ENCODE peak calls at places on chromosomes 4 and X, in eight cellular contexts. X is HepG2, A is HCT116, Z is aorta, M is lower lobe of right lung, N is right cardiac atrium, U is lung, H is right lobe of liver. C is an unnamed sample. For H3K9me3, the result is how much of the 10 kb centered on the place peaks cover.

GRCh38 chr4:114519368-114519767 is 79.2 kb upstream of the UGT8 start:
- ATAC-seq in U (no peak), M (no peak), X (no peak), N (no peak), H (no peak), Z (no peak), A (no peak), C (no peak)

GRCh38 chrX:15814811-15815210 is 24.5 kb downstream of the ZRSR2 start:
- ATAC-seq in A (no peak), U (no peak), N (no peak), M (no peak), X (no peak), H (no peak), Z (no peak), C (no peak)

GRCh38 chrX:78822157-78822683 is 74.7 kb downstream of the LPAR4 start:
- ATAC-seq in X (no peak), U (no peak), A (no peak), M (no peak), N (no peak), H (no peak), Z (no peak), C (peak)

GRCh38 chr4:100190643-100191600 is 654 bp upstream of the DDIT4L start:
- ATAC-seq in Z (peak), M (peak), X (peak), U (peak), A (peak), N (peak), H (peak), C (peak)

GRCh38 chr4:168200685-168201084 is 108.3 kb downstream of the ANXA10 start:
- ATAC-seq in Z (no peak), U (no peak), A (no peak), X (peak), N (no peak), H (no peak), M (no peak), C (no peak)

GRCh38 chrX:37993857-37994619 is 12.3 kb upstream of the SYTL5 start:
- ATAC-seq in M (peak), U (no peak), N (no peak), A (no peak), X (no peak), Z (no peak), H (no peak), C (no peak)

GRCh38 chr4:45327544-45327943 is 601.2 kb upstream of the GNPDA2 start:
- ATAC-seq in M (peak), Z (no peak), H (no peak), U (no peak), A (no peak), N (no peak), X (no peak), C (no peak)

GRCh38 chr4:163621844-163622243 is 127.4 kb downstream of the TMA16 start:
- ATAC-seq in X (no peak), M (peak), A (no peak), Z (no peak), H (peak), U (no peak), N (no peak), C (no peak)

GRCh38 chr4:123163501-123163900 is 233.1 kb upstream of the SPRY1 start:
- ATAC-seq in M (no peak), H (no peak), N (no peak), U (peak), X (no peak), A (no peak), Z (no peak), C (no peak)

GRCh38 chr4:158811704-158812103 is 42.9 kb downstream of the FNIP2 start:
- ATAC-seq in U (no peak), M (peak), X (peak), H (peak), A (no peak), Z (no peak), N (peak), C (no peak)

GRCh38 chrX:40459576-40460158 is 121.1 kb upstream of the ATP6AP2 start:
- ATAC-seq in A (no peak), M (no peak), U (no peak), H (no peak), X (no peak), N (peak), Z (no peak), C (no peak)

GRCh38 chr4:76997454-76997853 is 47.9 kb downstream of the SEPTIN11 start:
- ATAC-seq in U (no peak), Z (no peak), H (no peak), A (no peak), X (no peak), N (no peak), M (no peak), C (no peak)

GRCh38 chr4:138982754-138983153 is 32.8 kb upstream of the NOCT start:
- ATAC-seq in H (no peak), A (peak), U (no peak), M (no peak), N (no peak), Z (no peak), X (no peak), C (no peak)

GRCh38 chr4:54032558-54033135 is 31.8 kb downstream of the CHIC2 start:
- ATAC-seq in M (no peak), U (no peak), Z (no peak), X (no peak), N (no peak), H (no peak), A (no peak), C (no peak)

GRCh38 chr4:26647523-26648224 is 63.8 kb downstream of the TBC1D19 start:
- ATAC-seq in Z (no peak), X (no peak), U (no peak), M (no peak), N (no peak), H (no peak), A (no peak), C (no peak)

GRCh38 chr4:183658362-183659028 is 490 bp downstream of the RWDD4 start:
- ATAC-seq in H (peak), A (peak), U (peak), Z (peak), N (peak), M (peak), X (peak), C (no peak)

GRCh38 chr4:152052431-152053057 is 291.7 kb upstream of the GATB start:
- ATAC-seq in Z (no peak), X (no peak), H (no peak), U (no peak), N (no peak), M (no peak), A (no peak), C (no peak)

GRCh38 chr4:25253072-25253447 is 19.2 kb downstream of the PI4K2B start:
- ATAC-seq in Z (no peak), N (no peak), H (peak), U (peak), X (no peak), A (no peak), M (peak), C (no peak)

GRCh38 chr4:108107729-108108382 is 60.9 kb downstream of the LEF1 start:
- ATAC-seq in X (no peak), N (no peak), A (no peak), M (no peak), Z (no peak), U (no peak), H (no peak), C (no peak)

GRCh38 chr4:7964459-7964858 is 24.8 kb upstream of the AFAP1 start:
- ATAC-seq in Z (no peak), H (no peak), N (no peak), U (no peak), X (no peak), M (no peak), A (peak), C (no peak)

GRCh38 chr4:176340871-176341685 is 21.3 kb downstream of the SPCS3 start:
- ATAC-seq in U (peak), M (peak), A (peak), H (peak), Z (peak), N (peak), X (peak), C (no peak)

GRCh38 chr4:128543726-128544125 is 256.1 kb upstream of the PGRMC2 start:
- ATAC-seq in M (no peak), N (no peak), U (no peak), H (no peak), A (no peak), Z (no peak), X (no peak), C (no peak)
- H3K9me3 ChIP-seq in M (under half), N (under half), U (under half), H (under half), A (under half), Z (under half), X (under half), C (under half)

GRCh38 chr4:42649870-42650269 is 7.0 kb downstream of the ATP8A1 start:
- ATAC-seq in N (no peak), U (no peak), A (no peak), X (peak), M (no peak), Z (no peak), H (no peak), C (no peak)
- H3K4me3 ChIP-seq in N (no peak), U (no peak), A (no peak), X (no peak), M (no peak), Z (no peak), H (no peak), C (no peak)

DNA sequence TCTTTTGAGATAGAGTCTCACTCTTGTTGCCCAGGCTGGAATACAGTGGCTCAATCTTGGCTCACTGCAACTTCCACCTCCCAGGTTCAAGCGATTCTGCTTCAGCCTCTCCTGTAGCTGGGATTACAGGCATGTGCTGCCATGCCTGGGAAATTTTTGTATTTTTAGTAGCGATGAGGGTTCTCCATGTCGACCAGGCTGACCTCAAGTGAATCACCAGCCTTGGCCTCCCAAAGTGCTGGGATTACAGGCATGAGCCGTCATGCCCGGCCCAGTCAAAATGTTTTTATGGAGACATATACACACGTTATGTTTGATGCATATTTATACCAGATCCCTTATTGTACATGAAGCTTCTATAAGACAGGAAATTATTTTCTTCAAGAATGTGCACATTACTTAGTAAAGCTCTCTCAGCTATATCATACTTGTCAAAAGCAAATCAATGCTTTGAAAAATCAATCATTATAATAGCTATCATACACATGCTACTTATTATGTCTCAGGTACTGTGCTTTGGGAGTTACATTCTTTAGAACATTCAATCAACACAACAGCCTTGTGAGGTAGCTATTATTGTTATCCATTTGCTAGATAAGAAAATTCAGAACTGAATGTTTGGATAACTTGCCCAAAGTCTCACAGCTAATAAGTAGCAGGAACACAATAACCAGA is 269.2 kb downstream of the FSTL5 start:
- ATAC-seq in X (no peak), H (no peak), A (no peak), Z (no peak), U (no peak), M (no peak), N (no peak), C (no peak)
- H3K9me3 ChIP-seq in X (under half), H (under half), A (under half), Z (under half), U (under half), M (under half), N (under half), C (under half)

GRCh38 chr4:177964693-177965168 is 522.5 kb upstream of the AGA start:
- ATAC-seq in X (no peak), Z (no peak), U (no peak), A (no peak), M (no peak), H (no peak), N (no peak), C (no peak)

GRCh38 chr4:177961709-177962380 is 519.6 kb upstream of the AGA start:
- ATAC-seq in Z (no peak), A (no peak), M (no peak), X (no peak), U (no peak), H (no peak), N (no peak), C (no peak)

GRCh38 chr4:177964061-177964460 is 521.8 kb upstream of the AGA start:
- ATAC-seq in M (no peak), N (no peak), Z (no peak), U (no peak), X (no peak), H (no peak), A (no peak), C (no peak)
- H3K4me3 ChIP-seq in M (no peak), N (no peak), Z (no peak), U (no peak), X (no peak), H (no peak), A (no peak), C (no peak)